ENCODE peak calls at places on chromosomes 6 and 20, in four cellular contexts. One of them, this sample, is unnamed.

GRCh38 chr6:159217595-159218275 is 48.5 kb downstream of the FNDC1 start:
- DNase-seq in activated CD4-positive, alpha-beta T cell treated with anti-CD3 and anti-CD28 coated beads, Interleukin-2, amount 50 U/mL, for 48 hours: peak; percentile 24
- DNase-seq in activated T-cell treated with anti-CD3 and anti-CD28 coated beads for 1 hour: no peak
- DNase-seq in effector memory CD8-positive, alpha-beta T cell: no peak
- DNase-seq in this sample: no peak

GRCh38 chr20:62929051-62929538 is 2.8 kb upstream of the DIDO1 start:
- DNase-seq in activated CD4-positive, alpha-beta T cell treated with anti-CD3 and anti-CD28 coated beads, Interleukin-2, amount 50 U/mL, for 48 hours: peak; percentile 69
- DNase-seq in activated T-cell treated with anti-CD3 and anti-CD28 coated beads for 1 hour: peak; percentile 37
- DNase-seq in effector memory CD8-positive, alpha-beta T cell: no peak
- DNase-seq in this sample: peak; percentile 93

GRCh38 chr20:5148581-5148980 is 21.8 kb downstream of the CDS2 start:
- DNase-seq in activated CD4-positive, alpha-beta T cell treated with anti-CD3 and anti-CD28 coated beads, Interleukin-2, amount 50 U/mL, for 48 hours: no peak
- DNase-seq in activated T-cell treated with anti-CD3 and anti-CD28 coated beads for 1 hour: no peak
- DNase-seq in effector memory CD8-positive, alpha-beta T cell: no peak
- DNase-seq in this sample: peak; percentile 45

GRCh38 chr6:22149081-22149480 is 147.8 kb downstream of the PRL start:
- DNase-seq in activated CD4-positive, alpha-beta T cell treated with anti-CD3 and anti-CD28 coated beads, Interleukin-2, amount 50 U/mL, for 48 hours: no peak
- DNase-seq in activated T-cell treated with anti-CD3 and anti-CD28 coated beads for 1 hour: no peak
- DNase-seq in effector memory CD8-positive, alpha-beta T cell: no peak
- DNase-seq in this sample: no peak

GRCh38 chr20:54156522-54156921 is 17.3 kb downstream of the CYP24A1 start:
- DNase-seq in activated CD4-positive, alpha-beta T cell treated with anti-CD3 and anti-CD28 coated beads, Interleukin-2, amount 50 U/mL, for 48 hours: no peak
- DNase-seq in activated T-cell treated with anti-CD3 and anti-CD28 coated beads for 1 hour: no peak
- DNase-seq in effector memory CD8-positive, alpha-beta T cell: no peak
- DNase-seq in this sample: no peak

GRCh38 chr6:38264605-38265004 is 375.1 kb downstream of the BTBD9 start:
- DNase-seq in activated CD4-positive, alpha-beta T cell treated with anti-CD3 and anti-CD28 coated beads, Interleukin-2, amount 50 U/mL, for 48 hours: no peak
- DNase-seq in activated T-cell treated with anti-CD3 and anti-CD28 coated beads for 1 hour: no peak
- DNase-seq in effector memory CD8-positive, alpha-beta T cell: no peak
- DNase-seq in this sample: no peak

GRCh38 chr20:59805786-59806577 is 127.5 kb downstream of the SYCP2 start:
- DNase-seq in activated CD4-positive, alpha-beta T cell treated with anti-CD3 and anti-CD28 coated beads, Interleukin-2, amount 50 U/mL, for 48 hours: no peak
- DNase-seq in activated T-cell treated with anti-CD3 and anti-CD28 coated beads for 1 hour: no peak
- DNase-seq in effector memory CD8-positive, alpha-beta T cell: no peak
- DNase-seq in this sample: peak; percentile 33

GRCh38 chr6:133610271-133610840 is 278.6 kb upstream of the TCF21 start:
- DNase-seq in activated CD4-positive, alpha-beta T cell treated with anti-CD3 and anti-CD28 coated beads, Interleukin-2, amount 50 U/mL, for 48 hours: no peak
- DNase-seq in activated T-cell treated with anti-CD3 and anti-CD28 coated beads for 1 hour: no peak
- DNase-seq in effector memory CD8-positive, alpha-beta T cell: no peak
- DNase-seq in this sample: no peak

GRCh38 chr6:136517002-136517401 is 33.2 kb downstream of the MAP7 start:
- DNase-seq in activated CD4-positive, alpha-beta T cell treated with anti-CD3 and anti-CD28 coated beads, Interleukin-2, amount 50 U/mL, for 48 hours: no peak
- DNase-seq in activated T-cell treated with anti-CD3 and anti-CD28 coated beads for 1 hour: no peak
- DNase-seq in effector memory CD8-positive, alpha-beta T cell: no peak
- DNase-seq in this sample: no peak

GRCh38 chr6:151014404-151015150 is 149.1 kb downstream of the MTHFD1L start:
- DNase-seq in activated CD4-positive, alpha-beta T cell treated with anti-CD3 and anti-CD28 coated beads, Interleukin-2, amount 50 U/mL, for 48 hours: peak; percentile 63
- DNase-seq in activated T-cell treated with anti-CD3 and anti-CD28 coated beads for 1 hour: peak; percentile 38
- DNase-seq in effector memory CD8-positive, alpha-beta T cell: peak; percentile 55
- DNase-seq in this sample: peak; percentile 75

This sample was measured in left lobe of liver.